ENCODE peak calls at places on chromosomes 11 and 22, in eight cellular contexts. L is CD4-positive, alpha-beta T cell; X is NCI-H2227 treated with DMSO at 0.1 percent for 48 hours; G is amniotic epithelial cell; K is neural progenitor cell; V is memory B cell; A is M059J; U is nephron progenitor cell. Q is an unnamed sample.

GRCh38 chr11:68954970-68955958 is 25.5 kb downstream of the MRGPRD start:
- DNase-seq in L (no peak), X (no peak), G (no peak), K (no peak), V (no peak), A (peak; percentile 42), U (peak; percentile 24), Q (peak; percentile 62)

GRCh38 chr22:45645150-45645525 is 26.5 kb upstream of the ATXN10 start:
- DNase-seq in L (no peak), X (no peak), G (no peak), K (no peak), V (no peak), A (no peak), U (no peak), Q (peak; percentile 45)

GRCh38 chr11:125262194-125262824 is 97.8 kb downstream of the PKNOX2 start:
- DNase-seq in L (no peak), X (no peak), G (no peak), K (peak; percentile 62), V (no peak), A (no peak), U (no peak), Q (peak; percentile 10)

GRCh38 chr22:41762980-41763779 is 37.3 kb upstream of the CCDC134 start:
- DNase-seq in L (no peak), X (peak; percentile 47), G (peak; percentile 21), K (peak; percentile 91), V (peak; percentile 54), A (no peak), U (peak; percentile 67), Q (no peak)

GRCh38 chr11:73995247-73995646 is 12.6 kb upstream of the UCP2 start:
- DNase-seq in L (no peak), X (no peak), G (no peak), K (no peak), V (no peak), A (peak; percentile 44), U (no peak), Q (peak; percentile 42)

GRCh38 chr11:121452609-121453150 is at the start of gene SORL1-AS1:
- DNase-seq in L (peak; percentile 38), X (peak; percentile 36), G (no peak), K (peak; percentile 10), V (peak; percentile 31), A (peak; percentile 12), U (no peak), Q (peak; percentile 30)

GRCh38 chr22:36331306-36331911 is 56.4 kb downstream of the MYH9 start:
- DNase-seq in L (peak; percentile 53), X (no peak), G (peak; percentile 95), K (no peak), V (peak; percentile 46), A (peak; percentile 97), U (no peak), Q (peak; percentile 99)

GRCh38 chr11:38818720-38819119 is 2220.7 kb upstream of the RAG2 start:
- DNase-seq in L (no peak), X (no peak), G (peak; percentile 8), K (no peak), V (no peak), A (peak; percentile 19), U (no peak), Q (no peak)

GRCh38 chr11:96149743-96150555 is 193.0 kb downstream of the MAML2 start:
- DNase-seq in L (no peak), X (no peak), G (peak; percentile 90), K (no peak), V (no peak), A (peak; percentile 83), U (no peak), Q (peak; percentile 86)

GRCh38 chr11:124113890-124114289 is 1.4 kb upstream of the VWA5A start:
- DNase-seq in L (no peak), X (no peak), G (peak; percentile 79), K (no peak), V (no peak), A (peak; percentile 12), U (no peak), Q (peak; percentile 6)

GRCh38 chr11:63015521-63016215 is at the start of gene SLC22A8:
- DNase-seq in L (no peak), X (no peak), G (no peak), K (peak; percentile 68), V (no peak), A (no peak), U (no peak), Q (no peak)

GRCh38 chr11:112881461-112881860 is 79.8 kb upstream of the NCAM1 start:
- DNase-seq in L (no peak), X (peak; percentile 86), G (peak; percentile 13), K (peak; percentile 79), V (no peak), A (peak; percentile 59), U (peak; percentile 80), Q (peak; percentile 69)

GRCh38 chr22:36298601-36299000 is 45.7 kb downstream of the APOL1 start:
- DNase-seq in L (no peak), X (no peak), G (no peak), K (no peak), V (no peak), A (no peak), U (no peak), Q (no peak)

GRCh38 chr11:3220101-3220500 is 1.5 kb upstream of the MRGPRG start:
- DNase-seq in L (no peak), X (no peak), G (no peak), K (no peak), V (no peak), A (no peak), U (no peak), Q (no peak)

Q was measured in kidney tubule cell.